ENCODE peak calls at places on chromosomes 11 and 22, in ten cellular contexts. H, C, G, V, Q, X, I, T, Z and K are unnamed samples. For H3K27me3, the result is how much of the 10 kb centered on the place peaks cover.

GRCh38 chr22:36982136-36982535 is 37.1 kb downstream of the TST start:
- DNase-seq in H (no peak), C (no peak), G (no peak), V (no peak), Q (no peak), X (no peak), I (no peak), T (no peak), Z (no peak), K (no peak)

GRCh38 chr11:28738549-28738948 is 630.4 kb downstream of the METTL15 start:
- DNase-seq in H (no peak), C (no peak), G (no peak), V (no peak), Q (no peak), X (no peak), I (no peak), T (no peak), Z (no peak), K (no peak)

GRCh38 chr22:23113067-23113846 is 28.5 kb downstream of the RSPH14 start:
- DNase-seq in H (no peak), C (peak), G (no peak), V (no peak), Q (no peak), X (no peak), I (no peak), T (no peak), Z (peak), K (no peak)

GRCh38 chr11:71977743-71978418 is 20.8 kb upstream of the IL18BP start:
- DNase-seq in H (no peak), C (peak), G (no peak), V (peak), Q (peak), X (peak), I (no peak), T (no peak), Z (no peak), K (peak)

GRCh38 chr22:18078329-18079041 is 695 bp downstream of the PEX26 start:
- DNase-seq in H (no peak), C (peak), G (no peak), V (no peak), Q (peak), X (no peak), I (peak), T (peak), Z (no peak), K (peak)

GRCh38 chr22:27463121-27463520 is 338.4 kb downstream of the MN1 start:
- DNase-seq in H (no peak), C (no peak), G (no peak), V (no peak), Q (no peak), X (no peak), I (no peak), T (no peak), Z (no peak), K (no peak)

GRCh38 chr11:8959546-8960166 is 4.6 kb downstream of the TMEM9B start:
- DNase-seq in H (peak), C (peak), G (no peak), V (peak), Q (no peak), X (no peak), I (peak), T (no peak), Z (peak), K (peak)

GRCh38 chr11:111735262-111736116 is 30.7 kb downstream of the PPP2R1B start:
- DNase-seq in H (peak), C (peak), G (peak), V (peak), Q (no peak), X (no peak), I (no peak), T (peak), Z (peak), K (no peak)

GRCh38 chr11:79437981-79438630 is 2.7 kb downstream of the TENM4 start:
- DNase-seq in H (no peak), C (peak), G (peak), V (no peak), Q (no peak), X (no peak), I (no peak), T (no peak), Z (no peak), K (peak)

GRCh38 chr11:65132238-65132987 is 1.9 kb downstream of the SYVN1 start:
- DNase-seq in H (no peak), C (no peak), G (peak), V (no peak), Q (no peak), X (no peak), I (no peak), T (no peak), Z (peak), K (no peak)

GRCh38 chr11:32881286-32881685 is 11.3 kb upstream of the QSER1 start:
- DNase-seq in H (no peak), C (no peak), G (no peak), V (no peak), Q (no peak), X (no peak), I (no peak), T (no peak), Z (no peak), K (no peak)

GRCh38 chr22:38564669-38565068 is 5.3 kb downstream of the DMC1 start:
- DNase-seq in H (no peak), C (no peak), G (no peak), V (no peak), Q (no peak), X (no peak), I (no peak), T (no peak), Z (no peak), K (no peak)

GRCh38 chr11:108338750-108339149 is 115.9 kb downstream of the ATM start:
- DNase-seq in H (no peak), C (no peak), G (no peak), V (no peak), Q (no peak), X (no peak), I (no peak), T (no peak), Z (no peak), K (no peak)

DNA sequence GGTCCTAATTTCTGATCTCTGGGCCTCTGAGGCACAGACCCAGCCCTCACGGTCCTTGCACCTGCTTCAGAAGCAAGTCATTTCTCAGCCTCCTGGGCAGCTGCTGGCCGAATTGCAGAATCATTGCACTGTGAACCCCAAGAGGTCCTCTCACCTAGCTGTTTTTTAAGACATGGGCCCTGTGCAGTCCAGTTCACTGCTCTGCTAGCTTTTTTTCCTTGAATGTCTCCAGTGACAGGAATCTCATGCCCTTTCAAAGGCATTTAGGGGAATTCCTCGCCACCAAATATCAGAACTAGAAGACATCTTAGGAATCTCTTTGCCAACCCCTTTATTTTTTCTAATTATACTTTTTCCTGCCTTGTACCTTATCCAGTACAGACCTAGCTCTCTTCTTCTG is 35.6 kb upstream of the TP53I11 start:
- DNase-seq in H (no peak), C (no peak), G (no peak), V (no peak), Q (no peak), X (no peak), I (no peak), T (no peak), Z (no peak), K (no peak)
- H3K27me3 ChIP-seq in H (under half), C (under half), G (under half), V (under half), Q (under half), X (under half), I (under half), T (under half), Z (under half), K (under half)

DNA sequence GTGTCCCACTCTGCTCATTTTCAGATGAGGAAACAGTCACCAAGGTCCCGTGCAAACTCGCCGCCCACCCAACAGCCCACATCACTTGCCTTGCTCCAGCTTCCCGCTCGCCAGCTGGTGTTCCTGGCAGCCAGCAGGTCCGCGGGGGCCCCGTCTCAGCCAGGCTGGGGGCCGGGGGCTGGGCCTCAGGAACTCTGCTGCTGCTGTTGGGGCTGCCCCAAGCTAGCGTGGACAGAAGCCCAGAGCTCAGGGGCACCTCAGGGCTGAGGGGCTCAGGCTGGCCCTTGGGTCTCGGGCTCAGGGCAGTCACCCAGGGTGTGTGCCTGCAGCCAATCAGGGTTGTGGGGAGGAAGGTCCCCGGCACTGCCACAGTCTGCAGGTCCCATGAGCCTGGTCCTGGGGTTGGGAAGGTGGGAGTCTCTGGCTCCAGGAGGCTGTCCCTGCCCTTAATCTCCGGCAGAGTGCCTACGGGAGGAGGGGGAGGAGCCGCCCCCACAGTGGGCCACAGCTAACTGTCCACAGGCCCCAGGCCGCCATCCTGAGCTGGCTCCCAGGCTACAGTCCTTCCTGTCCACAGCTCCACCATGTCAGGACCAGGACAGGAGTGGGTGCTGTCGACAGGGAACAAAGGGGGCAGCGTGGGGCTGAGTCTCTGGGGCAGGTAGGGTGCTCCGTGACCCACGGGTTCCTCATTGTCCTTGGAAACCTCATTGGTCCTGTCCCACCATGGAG is 65.2 kb downstream of the ARFGAP3 start:
- DNase-seq in H (no peak), C (peak), G (no peak), V (no peak), Q (no peak), X (no peak), I (no peak), T (no peak), Z (peak), K (no peak)
- H3K27me3 ChIP-seq in H (under half), C (under half), G (under half), V (under half), Q (under half), X (under half), I (under half), T (under half), Z (under half), K (under half)

GRCh38 chr11:2425506-2425905 is 18.8 kb downstream of the TRPM5 start:
- DNase-seq in H (no peak), C (no peak), G (no peak), V (no peak), Q (no peak), X (no peak), I (no peak), T (no peak), Z (no peak), K (no peak)

GRCh38 chr11:2428322-2428795 is 16.0 kb downstream of the TRPM5 start:
- DNase-seq in H (no peak), C (peak), G (no peak), V (peak), Q (peak), X (peak), I (peak), T (peak), Z (peak), K (peak)

GRCh38 chr11:2426221-2426620 is 18.1 kb downstream of the TRPM5 start:
- DNase-seq in H (no peak), C (no peak), G (no peak), V (no peak), Q (no peak), X (no peak), I (no peak), T (no peak), Z (no peak), K (no peak)

GRCh38 chr11:2427721-2428321 is 16.5 kb downstream of the TRPM5 start:
- DNase-seq in H (no peak), C (no peak), G (no peak), V (no peak), Q (no peak), X (no peak), I (no peak), T (no peak), Z (no peak), K (no peak)

GRCh38 chr11:2426826-2427521 is 17.3 kb downstream of the TRPM5 start:
- DNase-seq in H (no peak), C (no peak), G (no peak), V (peak), Q (no peak), X (no peak), I (no peak), T (no peak), Z (no peak), K (no peak)
- H3K27me3 ChIP-seq in H (under half), C (under half), G (half or more), V (under half), Q (under half), X (under half), I (under half), T (under half), Z (under half), K (under half)

DNA sequence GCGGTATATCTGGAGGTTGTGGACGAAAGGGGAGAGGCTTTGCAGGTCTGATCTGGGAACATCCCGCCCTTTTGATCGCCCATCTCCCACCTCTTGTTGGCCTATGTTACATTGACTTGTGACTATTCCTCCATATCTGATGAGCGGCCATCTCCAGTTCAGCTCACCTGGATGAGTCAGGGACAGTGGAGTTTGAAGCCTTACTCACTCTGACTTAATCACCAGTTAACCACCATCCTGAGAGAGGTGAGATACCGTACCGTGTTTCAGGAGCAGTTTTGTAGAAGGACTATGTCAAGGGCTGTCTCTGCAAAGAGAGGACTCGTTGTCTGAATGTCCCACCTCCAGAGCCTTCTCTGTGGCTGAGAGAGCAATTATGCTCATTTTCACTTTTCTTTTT is 771.7 kb downstream of the NTM start:
- DNase-seq in H (peak), C (no peak), G (no peak), V (no peak), Q (no peak), X (no peak), I (no peak), T (no peak), Z (no peak), K (no peak)
- H3K27me3 ChIP-seq in H (under half), C (under half), G (under half), V (under half), Q (under half), X (under half), I (under half), T (under half), Z (under half), K (under half)

DNA sequence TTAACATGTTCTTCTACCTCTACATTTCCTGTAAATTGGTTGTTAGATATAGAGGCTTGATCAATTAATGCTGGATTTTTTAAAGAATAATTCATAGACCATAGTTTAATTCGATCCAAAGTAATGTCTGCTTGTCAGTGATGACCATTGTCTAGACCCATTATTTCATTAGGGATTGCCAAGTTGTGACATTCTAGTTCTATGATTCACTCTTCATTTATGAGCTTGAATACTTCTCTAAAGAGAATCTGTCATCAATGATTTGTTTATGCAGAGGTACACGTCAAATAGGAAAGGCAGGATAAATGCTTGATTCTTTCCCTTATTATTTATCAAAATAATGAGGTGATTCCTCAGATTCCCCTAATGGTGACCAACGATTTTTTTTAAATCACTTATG is 24.0 kb upstream of the ROBO3 start:
- DNase-seq in H (no peak), C (no peak), G (no peak), V (no peak), Q (no peak), X (no peak), I (no peak), T (no peak), Z (no peak), K (no peak)
- H3K27me3 ChIP-seq in H (half or more), C (half or more), G (half or more), V (under half), Q (half or more), X (half or more), I (under half), T (under half), Z (half or more), K (half or more)

GRCh38 chr22:45496451-45496941 is 6.2 kb upstream of the FBLN1 start:
- DNase-seq in H (no peak), C (no peak), G (peak), V (no peak), Q (no peak), X (no peak), I (peak), T (no peak), Z (no peak), K (no peak)
- H3K27me3 ChIP-seq in H (under half), C (under half), G (under half), V (under half), Q (under half), X (under half), I (under half), T (under half), Z (under half), K (under half)